ENCODE peak calls at places on chromosomes 11 and 22, in six cellular contexts. One of them, this sample, is unnamed.

GRCh38 chr11:64954201-64954600 is 17.7 kb downstream of the MAJIN start:
- DNase-seq in fibroblast of lung: no peak
- DNase-seq in AG10803: no peak
- DNase-seq in BE2C: no peak
- DNase-seq in heart left ventricle: no peak
- DNase-seq in HFFc6: no peak
- DNase-seq in this sample: no peak

GRCh38 chr11:109424893-109425292 is 2.9 kb downstream of the C11orf87 start:
- DNase-seq in heart left ventricle: no peak
- DNase-seq in BE2C: no peak
- DNase-seq in HFFc6: no peak
- DNase-seq in fibroblast of lung: no peak
- DNase-seq in AG10803: no peak
- DNase-seq in this sample: peak; percentile 59

GRCh38 chr22:19526076-19526701 is 2.0 kb upstream of the CLDN5 start:
- DNase-seq in BE2C: no peak
- DNase-seq in HFFc6: no peak
- DNase-seq in fibroblast of lung: no peak
- DNase-seq in heart left ventricle: no peak
- DNase-seq in AG10803: no peak
- DNase-seq in this sample: no peak

GRCh38 chr11:131819845-131820244 is 449.4 kb downstream of the NTM start:
- DNase-seq in heart left ventricle: no peak
- DNase-seq in fibroblast of lung: no peak
- DNase-seq in BE2C: no peak
- DNase-seq in AG10803: no peak
- DNase-seq in HFFc6: no peak
- DNase-seq in this sample: no peak

GRCh38 chr11:107566569-107566968 is 1.0 kb upstream of the ALKBH8 start:
- DNase-seq in HFFc6: no peak
- DNase-seq in fibroblast of lung: no peak
- DNase-seq in heart left ventricle: no peak
- DNase-seq in BE2C: no peak
- DNase-seq in AG10803: no peak
- DNase-seq in this sample: no peak

GRCh38 chr11:34223021-34223813 is 117.8 kb downstream of the NAT10 start:
- DNase-seq in AG10803: peak; percentile 87
- DNase-seq in heart left ventricle: peak; percentile 77
- DNase-seq in HFFc6: peak; percentile 84
- DNase-seq in fibroblast of lung: peak; percentile 93
- DNase-seq in BE2C: no peak
- DNase-seq in this sample: peak; percentile 91

GRCh38 chr11:122199661-122200060 is 83.6 kb upstream of the BLID start:
- DNase-seq in BE2C: no peak
- DNase-seq in heart left ventricle: no peak
- DNase-seq in fibroblast of lung: peak; percentile 74
- DNase-seq in HFFc6: no peak
- DNase-seq in AG10803: no peak
- DNase-seq in this sample: peak; percentile 57

GRCh38 chr11:59158206-59159068 is 13.5 kb upstream of the DTX4 start:
- DNase-seq in AG10803: peak; percentile 76
- DNase-seq in BE2C: no peak
- DNase-seq in HFFc6: peak; percentile 66
- DNase-seq in heart left ventricle: no peak
- DNase-seq in fibroblast of lung: peak; percentile 51
- DNase-seq in this sample: peak; percentile 85

GRCh38 chr22:22460635-22461034 is 47.9 kb downstream of the ZNF280B start:
- DNase-seq in heart left ventricle: no peak
- DNase-seq in fibroblast of lung: no peak
- DNase-seq in BE2C: no peak
- DNase-seq in HFFc6: no peak
- DNase-seq in AG10803: no peak
- DNase-seq in this sample: peak; percentile 15
- TF ChIP-seq CTCF in heart left ventricle: no peak
- TF ChIP-seq CTCF in fibroblast of lung: peak; percentile 26
- TF ChIP-seq CTCF in BE2C: peak; percentile 54
- TF ChIP-seq CTCF in HFFc6: peak; percentile 71
- TF ChIP-seq CTCF in AG10803: peak; percentile 34
- TF ChIP-seq CTCF in this sample: peak; percentile 32

GRCh38 chr22:38305481-38306448 is 11.5 kb downstream of the CSNK1E start:
- DNase-seq in HFFc6: no peak
- DNase-seq in heart left ventricle: no peak
- DNase-seq in AG10803: no peak
- DNase-seq in fibroblast of lung: peak; percentile 68
- DNase-seq in BE2C: peak; percentile 47
- DNase-seq in this sample: no peak
- TF ChIP-seq CTCF in HFFc6: peak; percentile 21
- TF ChIP-seq CTCF in heart left ventricle: no peak
- TF ChIP-seq CTCF in AG10803: no peak
- TF ChIP-seq CTCF in fibroblast of lung: no peak
- TF ChIP-seq CTCF in BE2C: no peak
- TF ChIP-seq CTCF in this sample: no peak

GRCh38 chr11:67483498-67483798 is 622 bp downstream of the AIP start:
- DNase-seq in heart left ventricle: no peak
- DNase-seq in BE2C: no peak
- DNase-seq in fibroblast of lung: no peak
- DNase-seq in AG10803: no peak
- DNase-seq in HFFc6: no peak
- DNase-seq in this sample: no peak

GRCh38 chr11:67484847-67485311 is 2.1 kb downstream of the AIP start:
- DNase-seq in heart left ventricle: peak; percentile 27
- DNase-seq in fibroblast of lung: no peak
- DNase-seq in AG10803: no peak
- DNase-seq in HFFc6: no peak
- DNase-seq in BE2C: no peak
- DNase-seq in this sample: no peak

GRCh38 chr11:67482275-67482735 is 521 bp upstream of the AIP start:
- DNase-seq in HFFc6: no peak
- DNase-seq in fibroblast of lung: no peak
- DNase-seq in BE2C: no peak
- DNase-seq in AG10803: no peak
- DNase-seq in heart left ventricle: no peak
- DNase-seq in this sample: no peak

GRCh38 chr11:67483901-67484665 is 1.3 kb downstream of the AIP start:
- DNase-seq in heart left ventricle: no peak
- DNase-seq in AG10803: no peak
- DNase-seq in fibroblast of lung: no peak
- DNase-seq in HFFc6: no peak
- DNase-seq in BE2C: no peak
- DNase-seq in this sample: no peak

GRCh38 chr11:67482736-67483497 is at the start of gene AIP:
- DNase-seq in fibroblast of lung: peak; percentile 95
- DNase-seq in AG10803: peak; percentile 96
- DNase-seq in heart left ventricle: peak; percentile 98
- DNase-seq in BE2C: peak; percentile 99
- DNase-seq in HFFc6: peak; percentile 97
- DNase-seq in this sample: peak; percentile 100
- TF ChIP-seq CTCF in fibroblast of lung: no peak
- TF ChIP-seq CTCF in AG10803: peak; percentile 24
- TF ChIP-seq CTCF in heart left ventricle: no peak
- TF ChIP-seq CTCF in BE2C: no peak
- TF ChIP-seq CTCF in HFFc6: peak; percentile 52
- TF ChIP-seq CTCF in this sample: no peak

DNA sequence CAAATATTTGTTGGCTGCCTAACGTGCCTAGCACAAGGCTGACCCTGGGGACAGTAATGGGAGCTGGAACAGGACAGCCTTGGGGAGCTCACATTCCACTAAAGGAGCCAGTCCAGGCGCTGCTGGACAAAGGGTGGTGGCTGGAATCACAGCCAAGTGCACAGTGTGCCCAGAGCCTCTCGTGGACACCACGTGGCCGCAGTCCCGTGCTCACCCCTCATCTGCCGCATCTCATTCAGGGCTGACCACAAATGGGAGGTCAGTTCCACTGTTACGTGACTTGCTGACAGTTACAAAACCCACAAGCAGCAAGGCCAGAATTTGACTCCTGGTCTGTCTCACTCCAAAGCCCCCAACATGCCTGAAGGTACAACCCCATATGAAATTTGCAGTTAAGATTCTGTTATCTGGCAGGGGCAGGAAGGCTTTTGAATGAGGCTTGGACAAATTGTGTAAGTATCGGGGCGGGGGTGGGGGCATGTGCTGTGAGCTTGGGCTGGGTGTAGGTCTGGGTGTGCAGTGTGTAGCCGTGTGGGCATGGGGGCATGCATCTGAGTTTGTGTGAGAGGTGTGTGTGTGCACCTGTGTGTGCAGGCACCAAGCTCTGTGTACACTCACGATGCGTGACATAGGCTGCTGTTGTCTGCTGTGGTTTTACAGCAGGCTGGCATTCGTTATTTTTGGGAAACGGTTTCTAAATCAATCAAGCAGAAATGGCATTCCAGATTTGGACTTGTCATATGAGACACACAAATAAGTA is 301.7 kb downstream of the BRD1 start:
- DNase-seq in fibroblast of lung: no peak
- DNase-seq in BE2C: no peak
- DNase-seq in heart left ventricle: no peak
- DNase-seq in AG10803: no peak
- DNase-seq in HFFc6: no peak
- DNase-seq in this sample: no peak
- TF ChIP-seq CTCF in fibroblast of lung: no peak
- TF ChIP-seq CTCF in BE2C: no peak
- TF ChIP-seq CTCF in heart left ventricle: no peak
- TF ChIP-seq CTCF in AG10803: no peak
- TF ChIP-seq CTCF in HFFc6: no peak
- TF ChIP-seq CTCF in this sample: no peak

DNA sequence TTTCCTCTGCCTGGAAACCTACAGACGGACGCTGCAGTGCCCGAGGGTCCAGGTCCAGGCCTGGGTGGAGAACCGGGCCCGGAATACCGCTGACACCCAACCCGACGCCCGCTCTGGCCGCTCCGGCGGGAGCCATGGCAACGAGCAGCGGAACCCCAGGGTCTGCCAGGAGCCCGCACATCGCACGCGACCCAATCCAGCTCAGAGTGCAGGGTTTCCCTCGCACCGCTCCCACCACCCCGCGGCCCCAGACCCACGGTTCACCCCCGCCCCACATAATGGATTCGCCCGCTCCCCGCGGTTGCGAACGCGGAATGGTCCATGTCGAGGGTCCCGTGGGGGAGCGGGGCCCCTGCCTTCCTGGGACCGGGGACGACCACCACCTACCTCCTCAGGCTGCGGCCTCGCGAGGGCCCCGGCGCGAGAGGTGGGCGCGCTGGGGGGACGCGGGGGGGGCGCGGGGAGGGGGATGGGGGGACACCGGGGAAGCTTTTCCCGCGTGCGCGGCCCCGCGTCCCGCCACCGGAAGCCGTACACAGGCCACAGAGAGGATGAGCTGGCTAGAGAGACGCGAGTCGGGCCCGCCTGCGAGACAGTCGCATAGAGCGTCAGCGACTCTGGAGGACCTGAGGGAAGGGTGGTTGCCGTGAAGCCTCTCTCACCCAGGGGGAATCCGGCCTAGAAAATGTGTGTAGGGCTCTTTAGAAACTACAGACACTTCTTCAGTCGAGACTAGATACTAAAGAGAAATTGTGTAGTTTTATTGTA is at the start of gene SSRP1:
- DNase-seq in BE2C: peak; percentile 84
- DNase-seq in heart left ventricle: peak; percentile 93
- DNase-seq in fibroblast of lung: peak; percentile 83
- DNase-seq in HFFc6: peak; percentile 82
- DNase-seq in AG10803: peak; percentile 85
- DNase-seq in this sample: peak; percentile 92
- TF ChIP-seq CTCF in BE2C: no peak
- TF ChIP-seq CTCF in heart left ventricle: no peak
- TF ChIP-seq CTCF in fibroblast of lung: no peak
- TF ChIP-seq CTCF in HFFc6: no peak
- TF ChIP-seq CTCF in AG10803: no peak
- TF ChIP-seq CTCF in this sample: peak; percentile 9

This sample was measured in PC-3.